ENCODE peak calls at places on chromosomes 2 and 18, in five cellular contexts. One of them, this sample, is unnamed.
A peak's percentile ranks its signal among the peaks of the same experiment; 100 is the strongest.

GRCh38 chr2:71609441-71609840 is 156.1 kb downstream of the DYSF start:
- DNase-seq in stimulated activated CD4-positive, alpha-beta T cell treated with anti-CD3 and anti-CD28 coated beads, Interleukin-4, amount 100 ng/mL, for 48 hours: no peak
- DNase-seq in HTR-8/SVneo: no peak
- DNase-seq in hypothalamus: no peak
- DNase-seq in PC-3: peak; percentile 68
- DNase-seq in this sample: peak; percentile 6

GRCh38 chr18:35457140-35457704 is 40.5 kb downstream of the INO80C start:
- DNase-seq in stimulated activated CD4-positive, alpha-beta T cell treated with anti-CD3 and anti-CD28 coated beads, Interleukin-4, amount 100 ng/mL, for 48 hours: no peak
- DNase-seq in HTR-8/SVneo: no peak
- DNase-seq in hypothalamus: no peak
- DNase-seq in PC-3: peak; percentile 47
- DNase-seq in this sample: no peak

GRCh38 chr2:112055833-112056625 is 960 bp downstream of the TMEM87B start:
- DNase-seq in stimulated activated CD4-positive, alpha-beta T cell treated with anti-CD3 and anti-CD28 coated beads, Interleukin-4, amount 100 ng/mL, for 48 hours: no peak
- DNase-seq in HTR-8/SVneo: peak; percentile 66
- DNase-seq in hypothalamus: no peak
- DNase-seq in PC-3: peak; percentile 66
- DNase-seq in this sample: no peak

GRCh38 chr2:143717053-143717452 is 587.8 kb downstream of the ARHGAP15 start:
- DNase-seq in stimulated activated CD4-positive, alpha-beta T cell treated with anti-CD3 and anti-CD28 coated beads, Interleukin-4, amount 100 ng/mL, for 48 hours: no peak
- DNase-seq in HTR-8/SVneo: no peak
- DNase-seq in hypothalamus: no peak
- DNase-seq in PC-3: no peak
- DNase-seq in this sample: no peak

GRCh38 chr18:12060182-12060870 is 33.3 kb upstream of the ANKRD62 start:
- DNase-seq in stimulated activated CD4-positive, alpha-beta T cell treated with anti-CD3 and anti-CD28 coated beads, Interleukin-4, amount 100 ng/mL, for 48 hours: no peak
- DNase-seq in HTR-8/SVneo: no peak
- DNase-seq in hypothalamus: no peak
- DNase-seq in PC-3: peak; percentile 45
- DNase-seq in this sample: no peak

GRCh38 chr2:57396364-57397098 is 650.1 kb upstream of the VRK2 start:
- DNase-seq in stimulated activated CD4-positive, alpha-beta T cell treated with anti-CD3 and anti-CD28 coated beads, Interleukin-4, amount 100 ng/mL, for 48 hours: no peak
- DNase-seq in HTR-8/SVneo: no peak
- DNase-seq in hypothalamus: no peak
- DNase-seq in PC-3: no peak
- DNase-seq in this sample: no peak

GRCh38 chr2:208006833-208007232 is 18.5 kb downstream of the PLEKHM3 start:
- DNase-seq in stimulated activated CD4-positive, alpha-beta T cell treated with anti-CD3 and anti-CD28 coated beads, Interleukin-4, amount 100 ng/mL, for 48 hours: no peak
- DNase-seq in HTR-8/SVneo: no peak
- DNase-seq in hypothalamus: no peak
- DNase-seq in PC-3: no peak
- DNase-seq in this sample: no peak

GRCh38 chr2:120226296-120226695 is 3.1 kb upstream of the TMEM185B start:
- DNase-seq in stimulated activated CD4-positive, alpha-beta T cell treated with anti-CD3 and anti-CD28 coated beads, Interleukin-4, amount 100 ng/mL, for 48 hours: no peak
- DNase-seq in HTR-8/SVneo: no peak
- DNase-seq in hypothalamus: no peak
- DNase-seq in PC-3: no peak
- DNase-seq in this sample: peak; percentile 22

GRCh38 chr2:20190862-20191713 is 33.8 kb downstream of the SDC1 start:
- DNase-seq in stimulated activated CD4-positive, alpha-beta T cell treated with anti-CD3 and anti-CD28 coated beads, Interleukin-4, amount 100 ng/mL, for 48 hours: no peak
- DNase-seq in HTR-8/SVneo: peak; percentile 71
- DNase-seq in hypothalamus: no peak
- DNase-seq in PC-3: peak; percentile 43
- DNase-seq in this sample: no peak

GRCh38 chr2:201955702-201956141 is 77.9 kb upstream of the FZD7 start:
- DNase-seq in stimulated activated CD4-positive, alpha-beta T cell treated with anti-CD3 and anti-CD28 coated beads, Interleukin-4, amount 100 ng/mL, for 48 hours: no peak
- DNase-seq in HTR-8/SVneo: no peak
- DNase-seq in hypothalamus: no peak
- DNase-seq in PC-3: no peak
- DNase-seq in this sample: no peak

GRCh38 chr2:60925994-60926750 is 44.8 kb downstream of the REL start:
- DNase-seq in stimulated activated CD4-positive, alpha-beta T cell treated with anti-CD3 and anti-CD28 coated beads, Interleukin-4, amount 100 ng/mL, for 48 hours: no peak
- DNase-seq in HTR-8/SVneo: no peak
- DNase-seq in hypothalamus: no peak
- DNase-seq in PC-3: peak; percentile 42
- DNase-seq in this sample: no peak

GRCh38 chr2:84919885-84920580 is 14.6 kb downstream of the TMSB10 start:
- DNase-seq in stimulated activated CD4-positive, alpha-beta T cell treated with anti-CD3 and anti-CD28 coated beads, Interleukin-4, amount 100 ng/mL, for 48 hours: no peak
- DNase-seq in HTR-8/SVneo: peak; percentile 84
- DNase-seq in hypothalamus: no peak
- DNase-seq in PC-3: peak; percentile 97
- DNase-seq in this sample: no peak

GRCh38 chr2:165307317-165307716 is 68.1 kb downstream of the SCN2A start:
- DNase-seq in stimulated activated CD4-positive, alpha-beta T cell treated with anti-CD3 and anti-CD28 coated beads, Interleukin-4, amount 100 ng/mL, for 48 hours: no peak
- DNase-seq in HTR-8/SVneo: no peak
- DNase-seq in hypothalamus: no peak
- DNase-seq in PC-3: no peak
- DNase-seq in this sample: no peak

GRCh38 chr18:79632765-79633164 is 46.8 kb upstream of the CTDP1 start:
- DNase-seq in stimulated activated CD4-positive, alpha-beta T cell treated with anti-CD3 and anti-CD28 coated beads, Interleukin-4, amount 100 ng/mL, for 48 hours: no peak
- DNase-seq in HTR-8/SVneo: no peak
- DNase-seq in hypothalamus: no peak
- DNase-seq in PC-3: no peak
- DNase-seq in this sample: no peak

GRCh38 chr2:198657520-198658121 is 800.1 kb downstream of the SATB2 start:
- DNase-seq in stimulated activated CD4-positive, alpha-beta T cell treated with anti-CD3 and anti-CD28 coated beads, Interleukin-4, amount 100 ng/mL, for 48 hours: no peak
- DNase-seq in HTR-8/SVneo: no peak
- DNase-seq in hypothalamus: no peak
- DNase-seq in PC-3: peak; percentile 44
- DNase-seq in this sample: no peak

GRCh38 chr2:182897137-182897536 is 30.7 kb upstream of the FRZB start:
- DNase-seq in stimulated activated CD4-positive, alpha-beta T cell treated with anti-CD3 and anti-CD28 coated beads, Interleukin-4, amount 100 ng/mL, for 48 hours: no peak
- DNase-seq in HTR-8/SVneo: no peak
- DNase-seq in hypothalamus: no peak
- DNase-seq in PC-3: no peak
- DNase-seq in this sample: no peak

GRCh38 chr2:9076755-9077154 is 73.3 kb upstream of the MBOAT2 start:
- DNase-seq in stimulated activated CD4-positive, alpha-beta T cell treated with anti-CD3 and anti-CD28 coated beads, Interleukin-4, amount 100 ng/mL, for 48 hours: no peak
- DNase-seq in HTR-8/SVneo: no peak
- DNase-seq in hypothalamus: no peak
- DNase-seq in PC-3: no peak
- DNase-seq in this sample: peak; percentile 78